ENCODE peak calls at places on chromosome 19, in six cellular contexts. Y is uterus, M is AG04449, X is cardiac muscle cell, J is cardiac fibroblast, F is mesothelial cell of epicardium. Z is an unnamed sample.
A peak's percentile ranks its signal among the peaks of the same experiment; 100 is the strongest.

GRCh38 chr19:12721656-12722565 is 1.8 kb downstream of the TNPO2 start:
- DNase-seq in Y (peak; percentile 75), M (peak; percentile 26), X (peak; percentile 87), J (peak; percentile 90), F (peak; percentile 60), Z (peak; percentile 42)

GRCh38 chr19:54129617-54129996 is 8.0 kb upstream of the CNOT3 start:
- DNase-seq in Y (no peak), M (no peak), X (no peak), J (no peak), F (no peak), Z (no peak)

GRCh38 chr19:44891016-44891882 is at the start of gene TOMM40:
- DNase-seq in Y (no peak), M (no peak), X (no peak), J (no peak), F (peak; percentile 99), Z (peak; percentile 100)

GRCh38 chr19:7360393-7360984 is 11.8 kb downstream of the ARHGEF18 start:
- DNase-seq in Y (peak; percentile 68), M (no peak), X (peak; percentile 57), J (peak; percentile 33), F (no peak), Z (no peak)

GRCh38 chr19:54168174-54168917 is 4.6 kb downstream of the TMC4 start:
- DNase-seq in Y (peak; percentile 91), M (no peak), X (peak; percentile 91), J (peak; percentile 90), F (peak; percentile 88), Z (peak; percentile 76)

GRCh38 chr19:4099054-4099764 is 24.7 kb downstream of the MAP2K2 start:
- DNase-seq in Y (no peak), M (no peak), X (no peak), J (no peak), F (no peak), Z (no peak)

GRCh38 chr19:4352701-4353121 is 9.3 kb downstream of the MPND start:
- DNase-seq in Y (no peak), M (no peak), X (peak; percentile 78), J (peak; percentile 81), F (peak; percentile 51), Z (peak; percentile 56)

GRCh38 chr19:14369399-14370168 is 11.7 kb upstream of the ADGRE5 start:
- DNase-seq in Y (peak; percentile 62), M (no peak), X (peak; percentile 63), J (peak; percentile 58), F (no peak), Z (no peak)

GRCh38 chr19:15443838-15444237 is 5.9 kb downstream of the WIZ start:
- DNase-seq in Y (peak; percentile 17), M (no peak), X (no peak), J (no peak), F (no peak), Z (no peak)

GRCh38 chr19:40705362-40705651 is 11.4 kb downstream of the COQ8B start:
- DNase-seq in Y (peak; percentile 46), M (no peak), X (peak; percentile 58), J (peak; percentile 60), F (no peak), Z (no peak)

GRCh38 chr19:15047680-15048079 is 1.6 kb upstream of the CASP14 start:
- DNase-seq in Y (no peak), M (no peak), X (no peak), J (no peak), F (no peak), Z (no peak)

GRCh38 chr19:53177986-53178385 is 15.2 kb downstream of the ZNF665 start:
- DNase-seq in Y (no peak), M (no peak), X (no peak), J (no peak), F (no peak), Z (no peak)

GRCh38 chr19:50460161-50460765 is 16.0 kb upstream of the EMC10 start:
- DNase-seq in Y (no peak), M (no peak), X (peak; percentile 22), J (peak; percentile 34), F (no peak), Z (peak; percentile 45)

GRCh38 chr19:55638864-55639359 is 1.9 kb upstream of the ZNF580 start:
- DNase-seq in Y (no peak), M (no peak), X (peak; percentile 41), J (peak; percentile 38), F (no peak), Z (peak; percentile 24)

GRCh38 chr19:49986354-49986753 is 25.4 kb upstream of the SIGLEC11 start:
- DNase-seq in Y (no peak), M (no peak), X (no peak), J (no peak), F (no peak), Z (no peak)

GRCh38 chr19:42655748-42656147 is 61.0 kb upstream of the CEACAM8 start:
- DNase-seq in Y (no peak), M (no peak), X (no peak), J (no peak), F (no peak), Z (no peak)

GRCh38 chr19:13781547-13781946 is 7.3 kb downstream of the C19orf53 start:
- DNase-seq in Y (peak; percentile 86), M (no peak), X (peak; percentile 94), J (peak; percentile 93), F (no peak), Z (peak; percentile 78)

GRCh38 chr19:15769586-15769985 is 17.9 kb upstream of the OR10H5 start:
- DNase-seq in Y (no peak), M (no peak), X (no peak), J (no peak), F (no peak), Z (no peak)

GRCh38 chr19:39098365-39099269 is 14.4 kb downstream of the ACP7 start:
- DNase-seq in Y (no peak), M (no peak), X (no peak), J (no peak), F (no peak), Z (no peak)

GRCh38 chr19:2540646-2541454 is 64.9 kb downstream of the GADD45B start:
- DNase-seq in Y (peak; percentile 86), M (peak; percentile 92), X (peak; percentile 99), J (peak; percentile 99), F (peak; percentile 89), Z (peak; percentile 98)

GRCh38 chr19:2546128-2547032 is 70.5 kb downstream of the GADD45B start:
- DNase-seq in Y (peak; percentile 60), M (no peak), X (peak; percentile 54), J (peak; percentile 73), F (no peak), Z (no peak)

GRCh38 chr19:2544576-2545415 is 68.9 kb downstream of the GADD45B start:
- DNase-seq in Y (no peak), M (no peak), X (no peak), J (no peak), F (no peak), Z (no peak)

GRCh38 chr19:2542341-2543069 is 66.6 kb downstream of the GADD45B start:
- DNase-seq in Y (no peak), M (no peak), X (peak; percentile 29), J (no peak), F (no peak), Z (no peak)

GRCh38 chr19:2543463-2544442 is 67.8 kb downstream of the GADD45B start:
- DNase-seq in Y (peak; percentile 91), M (peak; percentile 93), X (peak; percentile 99), J (peak; percentile 99), F (peak; percentile 84), Z (peak; percentile 98)
- TF ChIP-seq CTCF in Y (peak; percentile 26), M (peak; percentile 57), X (peak; percentile 46), J (peak; percentile 46), F (no peak), Z (peak; percentile 43)

DNA sequence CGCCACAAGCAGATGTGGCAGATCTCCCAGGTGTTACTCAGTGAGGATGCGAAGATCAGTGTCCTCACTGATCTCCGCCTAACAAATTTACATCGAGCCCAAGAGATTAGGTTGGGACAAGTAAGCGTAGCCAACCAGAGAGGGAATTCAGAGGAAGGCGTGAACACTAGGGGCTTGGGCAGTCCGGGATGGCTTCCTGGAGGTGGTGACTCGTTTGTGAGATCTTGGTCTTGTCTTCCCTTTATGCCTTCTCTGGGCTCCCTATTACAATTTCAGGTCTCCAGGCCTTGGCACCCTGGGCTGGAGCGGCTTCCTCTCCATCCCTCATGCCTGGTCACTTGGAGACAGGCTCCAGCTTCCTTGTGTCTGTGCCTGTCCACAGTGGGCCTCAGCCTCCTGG is 6.2 kb downstream of the SF3A2 start:
- DNase-seq in Y (no peak), M (no peak), X (no peak), J (no peak), F (no peak), Z (no peak)
- TF ChIP-seq CTCF in Y (no peak), M (no peak), X (no peak), J (no peak), F (no peak), Z (no peak)

GRCh38 chr19:32138416-32138815 is 207.0 kb upstream of the ZNF507 start:
- DNase-seq in Y (no peak), M (no peak), X (no peak), J (no peak), F (no peak), Z (no peak)
- TF ChIP-seq CTCF in Y (no peak), M (no peak), X (no peak), J (no peak), F (no peak), Z (peak; percentile 7)

GRCh38 chr19:34601071-34601470 is 75.9 kb downstream of the SCGB2B2 start:
- DNase-seq in Y (no peak), M (no peak), X (no peak), J (no peak), F (no peak), Z (no peak)
- TF ChIP-seq CTCF in Y (no peak), M (no peak), X (no peak), J (no peak), F (no peak), Z (no peak)

GRCh38 chr19:10766681-10767201 is 48.9 kb downstream of the DNM2 start:
- DNase-seq in Y (no peak), M (no peak), X (peak; percentile 57), J (peak; percentile 73), F (no peak), Z (peak; percentile 4)

GRCh38 chr19:10768936-10769335 is 51.1 kb downstream of the DNM2 start:
- DNase-seq in Y (no peak), M (no peak), X (no peak), J (no peak), F (no peak), Z (no peak)

GRCh38 chr19:10768369-10768768 is 50.5 kb downstream of the DNM2 start:
- DNase-seq in Y (no peak), M (no peak), X (no peak), J (no peak), F (no peak), Z (no peak)

GRCh38 chr19:10767726-10768125 is 49.8 kb downstream of the DNM2 start:
- DNase-seq in Y (no peak), M (no peak), X (no peak), J (no peak), F (no peak), Z (no peak)

GRCh38 chr19:10769533-10770491 is 51.9 kb downstream of the DNM2 start:
- DNase-seq in Y (peak; percentile 46), M (no peak), X (peak; percentile 42), J (peak; percentile 52), F (no peak), Z (peak; percentile 7)
- TF ChIP-seq CTCF in Y (no peak), M (peak; percentile 4), X (peak; percentile 15), J (peak; percentile 31), F (no peak), Z (peak; percentile 51)

GRCh38 chr19:6018786-6019185 is 40.8 kb upstream of the RANBP3 start:
- DNase-seq in Y (no peak), M (no peak), X (no peak), J (no peak), F (no peak), Z (no peak)
- TF ChIP-seq CTCF in Y (no peak), M (peak; percentile 19), X (peak; percentile 34), J (peak; percentile 21), F (peak; percentile 18), Z (peak; percentile 42)